ENCODE peak calls at places on chromosomes 13 and 19, in six cellular contexts. G, O, Y, P, L and Z are unnamed samples.
A peak's percentile ranks its signal among the peaks of the same experiment; 100 is the strongest.

GRCh38 chr13:105272660-105273631 is 1262.5 kb downstream of the EFNB2 start:
- DNase-seq in G (no peak), O (no peak), Y (no peak), P (no peak), L (no peak), Z (no peak)

GRCh38 chr19:46637224-46637623 is 1.2 kb upstream of the GNG8 start:
- DNase-seq in G (no peak), O (no peak), Y (no peak), P (no peak), L (no peak), Z (peak; percentile 84)

GRCh38 chr19:10699650-10700335 is 1.4 kb upstream of the QTRT1 start:
- DNase-seq in G (peak; percentile 63), O (peak; percentile 65), Y (peak; percentile 55), P (peak; percentile 73), L (peak; percentile 50), Z (peak; percentile 95)

GRCh38 chr19:34282611-34283519 is 28.5 kb downstream of the GARRE1 start:
- DNase-seq in G (no peak), O (no peak), Y (no peak), P (no peak), L (no peak), Z (peak; percentile 61)

GRCh38 chr13:44061876-44062275 is 182.2 kb downstream of the LACC1 start:
- DNase-seq in G (no peak), O (no peak), Y (no peak), P (no peak), L (no peak), Z (no peak)

GRCh38 chr19:54114340-54114826 is 1.1 kb downstream of the TFPT start:
- DNase-seq in G (peak; percentile 25), O (peak; percentile 54), Y (peak; percentile 52), P (peak; percentile 75), L (peak; percentile 54), Z (peak; percentile 94)

GRCh38 chr13:50168803-50169202 is 153.6 kb downstream of the KCNRG start:
- DNase-seq in G (no peak), O (no peak), Y (no peak), P (no peak), L (no peak), Z (no peak)

GRCh38 chr13:105202384-105202783 is 1333.1 kb downstream of the EFNB2 start:
- DNase-seq in G (peak; percentile 60), O (no peak), Y (peak; percentile 9), P (no peak), L (no peak), Z (no peak)

GRCh38 chr19:39498262-39499081 is at the start of gene DLL3:
- DNase-seq in G (no peak), O (peak; percentile 22), Y (peak; percentile 59), P (no peak), L (no peak), Z (peak; percentile 86)

GRCh38 chr19:47020992-47021496 is 1.4 kb downstream of the NPAS1 start:
- DNase-seq in G (no peak), O (no peak), Y (peak; percentile 65), P (no peak), L (no peak), Z (peak; percentile 93)

GRCh38 chr19:51022526-51022925 is 3.0 kb upstream of the KLK10 start:
- DNase-seq in G (no peak), O (no peak), Y (no peak), P (no peak), L (no peak), Z (peak; percentile 51)

GRCh38 chr13:40993119-40993518 is 26.0 kb downstream of the ELF1 start:
- DNase-seq in G (no peak), O (no peak), Y (no peak), P (no peak), L (no peak), Z (no peak)

GRCh38 chr19:35216833-35217707 is 11.5 kb downstream of the FAM187B start:
- DNase-seq in G (no peak), O (peak; percentile 61), Y (no peak), P (peak; percentile 68), L (peak; percentile 36), Z (no peak)

GRCh38 chr13:59690857-59691500 is 472.7 kb downstream of the DIAPH3 start:
- DNase-seq in G (no peak), O (no peak), Y (no peak), P (no peak), L (no peak), Z (no peak)

GRCh38 chr13:25420161-25420560 is 48.4 kb downstream of the ATP8A2 start:
- DNase-seq in G (no peak), O (no peak), Y (no peak), P (no peak), L (no peak), Z (no peak)

GRCh38 chr19:15495151-15495550 is 13.2 kb upstream of the CYP4F22 start:
- DNase-seq in G (no peak), O (no peak), Y (no peak), P (no peak), L (no peak), Z (no peak)

GRCh38 chr19:36257512-36257876 is 42.6 kb downstream of the ZNF146 start:
- DNase-seq in G (no peak), O (no peak), Y (peak; percentile 85), P (no peak), L (no peak), Z (peak; percentile 90)

GRCh38 chr13:76903544-76904162 is 17.4 kb upstream of the KCTD12 start:
- DNase-seq in G (peak; percentile 85), O (peak; percentile 67), Y (peak; percentile 73), P (peak; percentile 75), L (peak; percentile 48), Z (no peak)

GRCh38 chr19:20182232-20182785 is 15.3 kb downstream of the ZNF486 start:
- DNase-seq in G (no peak), O (no peak), Y (no peak), P (no peak), L (no peak), Z (no peak)

GRCh38 chr19:6340493-6341201 is 7.2 kb upstream of the ACER1 start:
- DNase-seq in G (no peak), O (no peak), Y (no peak), P (no peak), L (no peak), Z (no peak)

GRCh38 chr19:27652281-27652680 is 1560.7 kb downstream of the UQCRFS1 start:
- DNase-seq in G (no peak), O (no peak), Y (no peak), P (peak; percentile 5), L (no peak), Z (no peak)
- H3K9me3 ChIP-seq in G (no peaks in the 10 kb centered on the region), O (peaks cover 81% of the 10 kb centered on the region), Y (no peaks in the 10 kb centered on the region), P (no peaks in the 10 kb centered on the region), L (peaks cover 5% of the 10 kb centered on the region), Z (no peaks in the 10 kb centered on the region)

GRCh38 chr19:56290104-56290503 is 17.6 kb downstream of the EDDM13 start:
- DNase-seq in G (no peak), O (no peak), Y (no peak), P (no peak), L (no peak), Z (no peak)

GRCh38 chr19:56297010-56297409 is 17.6 kb downstream of the ZSCAN5A start:
- DNase-seq in G (no peak), O (no peak), Y (no peak), P (no peak), L (no peak), Z (no peak)

GRCh38 chr19:56291857-56292256 is 19.3 kb downstream of the EDDM13 start:
- DNase-seq in G (no peak), O (no peak), Y (no peak), P (no peak), L (no peak), Z (peak; percentile 10)

GRCh38 chr19:56295531-56296455 is 18.8 kb downstream of the ZSCAN5A start:
- DNase-seq in G (no peak), O (no peak), Y (no peak), P (no peak), L (no peak), Z (peak; percentile 23)

DNA sequence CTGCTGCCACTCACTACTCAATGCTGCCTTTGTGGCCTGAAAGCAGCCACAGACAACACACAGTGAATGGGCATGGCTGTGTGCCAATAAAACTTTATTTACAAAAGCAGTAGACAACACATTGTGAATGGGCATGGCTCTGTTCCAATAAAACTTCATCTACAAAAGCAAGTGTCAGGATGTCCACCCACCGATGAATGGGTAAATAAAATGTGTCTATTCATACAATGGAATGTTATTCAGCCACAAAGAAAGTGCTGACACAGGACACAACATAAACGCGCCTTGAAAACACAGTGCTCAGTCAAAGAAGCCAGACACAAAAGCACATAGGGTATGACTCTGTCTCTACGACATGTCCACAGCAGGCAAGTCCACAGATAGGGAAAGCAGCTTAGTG is 20.1 kb downstream of the ZSCAN5A start:
- DNase-seq in G (no peak), O (no peak), Y (no peak), P (no peak), L (no peak), Z (peak; percentile 25)
- H3K9me3 ChIP-seq in G (no peaks in the 10 kb centered on the region), O (no peaks in the 10 kb centered on the region), Y (no peaks in the 10 kb centered on the region), P (no peaks in the 10 kb centered on the region), L (no peaks in the 10 kb centered on the region), Z (no peaks in the 10 kb centered on the region)

GRCh38 chr13:98541701-98542203 is 35.2 kb downstream of the STK24 start:
- DNase-seq in G (no peak), O (no peak), Y (peak; percentile 74), P (no peak), L (no peak), Z (no peak)
- H3K9me3 ChIP-seq in G (no peaks in the 10 kb centered on the region), O (no peaks in the 10 kb centered on the region), Y (no peaks in the 10 kb centered on the region), P (no peaks in the 10 kb centered on the region), L (no peaks in the 10 kb centered on the region), Z (no peaks in the 10 kb centered on the region)

DNA sequence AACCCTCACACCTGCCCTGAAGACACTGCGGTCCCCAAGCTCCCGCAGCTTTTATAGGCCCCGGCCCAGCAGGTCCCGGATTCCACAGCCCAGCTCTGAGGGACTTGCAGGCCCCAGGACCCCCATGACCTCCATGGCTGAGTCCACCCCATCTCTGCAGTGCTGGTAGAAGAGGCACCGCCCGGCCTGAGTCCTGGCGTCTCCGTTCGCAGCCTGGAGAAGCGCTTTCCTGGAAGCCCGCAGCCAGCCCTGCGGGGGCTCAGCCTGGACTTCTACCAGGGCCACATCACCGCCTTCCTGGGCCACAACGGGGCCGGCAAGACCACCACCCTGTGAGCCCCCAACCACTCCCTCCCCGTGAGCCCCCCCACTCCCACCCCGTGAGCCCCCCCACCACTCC is 9.2 kb downstream of the ABCA7 start:
- DNase-seq in G (no peak), O (no peak), Y (no peak), P (no peak), L (no peak), Z (no peak)
- H3K9me3 ChIP-seq in G (no peaks in the 10 kb centered on the region), O (no peaks in the 10 kb centered on the region), Y (no peaks in the 10 kb centered on the region), P (no peaks in the 10 kb centered on the region), L (no peaks in the 10 kb centered on the region), Z (no peaks in the 10 kb centered on the region)

DNA sequence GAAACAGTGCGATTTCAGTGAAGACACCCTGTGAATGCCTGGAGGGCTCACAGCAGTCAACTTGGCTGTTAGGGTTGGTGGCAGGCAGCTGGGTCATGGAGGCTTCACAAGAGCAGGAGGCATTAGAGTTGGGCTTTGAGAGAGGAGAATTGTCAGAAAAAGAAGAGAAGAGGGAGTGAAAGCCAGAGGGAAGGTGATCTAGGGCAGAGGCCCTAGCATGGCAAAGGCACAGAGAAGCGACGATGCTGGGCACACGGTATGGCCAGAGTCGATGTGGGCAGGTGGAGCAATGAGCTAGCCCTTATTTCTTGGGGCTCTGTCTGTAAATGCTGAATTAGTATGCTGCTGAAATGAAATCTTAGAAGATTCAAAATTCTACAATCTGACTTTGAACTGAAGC is 52.6 kb upstream of the OLFM4 start:
- DNase-seq in G (no peak), O (no peak), Y (no peak), P (no peak), L (no peak), Z (no peak)
- H3K9me3 ChIP-seq in G (no peaks in the 10 kb centered on the region), O (no peaks in the 10 kb centered on the region), Y (no peaks in the 10 kb centered on the region), P (no peaks in the 10 kb centered on the region), L (no peaks in the 10 kb centered on the region), Z (no peaks in the 10 kb centered on the region)

GRCh38 chr19:12272386-12272785 is 22.3 kb downstream of the ZNF44 start:
- DNase-seq in G (no peak), O (no peak), Y (no peak), P (no peak), L (no peak), Z (no peak)
- H3K9me3 ChIP-seq in G (peaks cover 10% of the 10 kb centered on the region), O (peaks cover 96% of the 10 kb centered on the region), Y (peaks cover 37% of the 10 kb centered on the region), P (peaks cover 40% of the 10 kb centered on the region), L (peaks cover 57% of the 10 kb centered on the region), Z (peaks cover 64% of the 10 kb centered on the region)